ENCODE peak calls at places on chromosomes 11 and 22, in four cellular contexts. T is H9, K is IMR-90, L is H1. F is an unnamed sample.

GRCh38 chr11:101438126-101438525 is 145.7 kb downstream of the TRPC6 start:
- DNase-seq in T (no peak), K (no peak), L (no peak), F (no peak)

GRCh38 chr11:95082576-95083001 is 7.1 kb upstream of the ENDOD1 start:
- DNase-seq in T (no peak), K (no peak), L (no peak), F (no peak)

GRCh38 chr11:73249858-73250773 is 22.0 kb upstream of the P2RY6 start:
- DNase-seq in T (peak; percentile 21), K (no peak), L (no peak), F (no peak)

GRCh38 chr22:46043339-46043738 is 66.4 kb upstream of the WNT7B start:
- DNase-seq in T (no peak), K (no peak), L (no peak), F (no peak)

GRCh38 chr22:19962246-19962908 is 20.8 kb upstream of the TXNRD2 start:
- DNase-seq in T (peak; percentile 97), K (peak; percentile 73), L (peak; percentile 86), F (peak; percentile 96)

GRCh38 chr11:134566311-134566710 is 154.3 kb upstream of the B3GAT1 start:
- DNase-seq in T (no peak), K (no peak), L (peak; percentile 23), F (no peak)

GRCh38 chr11:13135385-13136271 is 126.5 kb downstream of the RASSF10 start:
- DNase-seq in T (no peak), K (peak; percentile 90), L (no peak), F (peak; percentile 46)

GRCh38 chr11:95301497-95301896 is 70.5 kb upstream of the SESN3 start:
- DNase-seq in T (no peak), K (no peak), L (no peak), F (no peak)

GRCh38 chr11:38038777-38039176 is 1440.7 kb upstream of the RAG2 start:
- DNase-seq in T (no peak), K (no peak), L (no peak), F (no peak)

GRCh38 chr11:46236918-46237247 is 40.6 kb upstream of the CREB3L1 start:
- DNase-seq in T (no peak), K (no peak), L (no peak), F (no peak)
- H3K18ac ChIP-seq in T (no peak overlapping the region), K (peak overlapping the region; percentile 91), L (no peak overlapping the region), F (no peak overlapping the region)

GRCh38 chr11:68159161-68159560 is 38.0 kb upstream of the CHKA start:
- DNase-seq in T (no peak), K (no peak), L (no peak), F (no peak)

GRCh38 chr11:68158580-68158979 is 37.4 kb upstream of the CHKA start:
- DNase-seq in T (no peak), K (no peak), L (no peak), F (no peak)

GRCh38 chr11:68163691-68164090 is 42.5 kb upstream of the CHKA start:
- DNase-seq in T (no peak), K (no peak), L (no peak), F (no peak)

GRCh38 chr11:68159665-68160064 is 38.5 kb upstream of the CHKA start:
- DNase-seq in T (no peak), K (no peak), L (no peak), F (no peak)

GRCh38 chr11:68160100-68160695 is 39.0 kb upstream of the CHKA start:
- DNase-seq in T (no peak), K (no peak), L (no peak), F (peak; percentile 13)
- H4K5ac ChIP-seq in T (no peak overlapping the region), K (no peak overlapping the region), L (no peak overlapping the region), F (no peak overlapping the region)

GRCh38 chr22:39570665-39571064 is at the start of gene CACNA1I:
- DNase-seq in T (no peak), K (no peak), L (no peak), F (no peak)
- H3K18ac ChIP-seq in T (no peak within 1 kb of the TSS), K (no peak within 1 kb of the TSS), L (no peak within 1 kb of the TSS), F (no peak within 1 kb of the TSS)

GRCh38 chr22:37480387-37481346 is 5.5 kb downstream of the MFNG start:
- DNase-seq in T (no peak), K (no peak), L (no peak), F (no peak)
- H4K5ac ChIP-seq in T (no peak overlapping the region), K (no peak overlapping the region), L (no peak overlapping the region), F (no peak overlapping the region)

F was measured in mesendoderm.